ENCODE peak calls at places on chromosome 22, in six cellular contexts. One of them, this sample, is unnamed.

GRCh38 chr22:21989049-21989448 is 6.5 kb upstream of the TOP3B start:
- DNase-seq in H1: no peak
- DNase-seq in fibroblast of pulmonary artery: no peak
- DNase-seq in cardiac fibroblast: no peak
- DNase-seq in A549: no peak
- DNase-seq in fibroblast of the aortic adventitia: no peak
- DNase-seq in this sample: no peak

GRCh38 chr22:50481440-50482106 is at the start of gene ADM2:
- DNase-seq in fibroblast of pulmonary artery: no peak
- DNase-seq in A549: no peak
- DNase-seq in H1: peak; percentile 89
- DNase-seq in cardiac fibroblast: peak; percentile 26
- DNase-seq in fibroblast of the aortic adventitia: peak; percentile 39
- DNase-seq in this sample: no peak

GRCh38 chr22:30823015-30823370 is 128.3 kb downstream of the OSBP2 start:
- DNase-seq in fibroblast of pulmonary artery: no peak
- DNase-seq in cardiac fibroblast: no peak
- DNase-seq in H1: no peak
- DNase-seq in A549: no peak
- DNase-seq in fibroblast of the aortic adventitia: no peak
- DNase-seq in this sample: no peak

GRCh38 chr22:19663821-19664325 is 50.4 kb upstream of the SEPTIN5 start:
- DNase-seq in fibroblast of pulmonary artery: peak; percentile 70
- DNase-seq in H1: peak; percentile 50
- DNase-seq in A549: no peak
- DNase-seq in cardiac fibroblast: peak; percentile 67
- DNase-seq in fibroblast of the aortic adventitia: peak; percentile 74
- DNase-seq in this sample: no peak

GRCh38 chr22:19604711-19605268 is 80.6 kb upstream of the CLDN5 start:
- DNase-seq in H1: no peak
- DNase-seq in fibroblast of the aortic adventitia: no peak
- DNase-seq in cardiac fibroblast: no peak
- DNase-seq in fibroblast of pulmonary artery: no peak
- DNase-seq in A549: no peak
- DNase-seq in this sample: no peak

GRCh38 chr22:21968452-21969129 is 14.0 kb downstream of the TOP3B start:
- DNase-seq in H1: no peak
- DNase-seq in fibroblast of pulmonary artery: no peak
- DNase-seq in fibroblast of the aortic adventitia: no peak
- DNase-seq in A549: no peak
- DNase-seq in cardiac fibroblast: no peak
- DNase-seq in this sample: no peak

GRCh38 chr22:26648761-26649363 is 8.5 kb upstream of the MIAT start:
- DNase-seq in fibroblast of the aortic adventitia: no peak
- DNase-seq in A549: no peak
- DNase-seq in cardiac fibroblast: peak; percentile 89
- DNase-seq in H1: no peak
- DNase-seq in fibroblast of pulmonary artery: no peak
- DNase-seq in this sample: no peak

GRCh38 chr22:50225200-50225969 is 19.4 kb downstream of the TUBGCP6 start:
- DNase-seq in cardiac fibroblast: no peak
- DNase-seq in A549: no peak
- DNase-seq in fibroblast of pulmonary artery: no peak
- DNase-seq in fibroblast of the aortic adventitia: no peak
- DNase-seq in H1: no peak
- DNase-seq in this sample: no peak

GRCh38 chr22:48973694-48974041 is 854.0 kb downstream of the BRD1 start:
- DNase-seq in fibroblast of pulmonary artery: no peak
- DNase-seq in H1: peak; percentile 33
- DNase-seq in cardiac fibroblast: no peak
- DNase-seq in fibroblast of the aortic adventitia: no peak
- DNase-seq in A549: no peak
- DNase-seq in this sample: no peak

GRCh38 chr22:19896665-19897355 is 42.1 kb upstream of the GNB1L start:
- DNase-seq in H1: no peak
- DNase-seq in A549: no peak
- DNase-seq in fibroblast of the aortic adventitia: no peak
- DNase-seq in cardiac fibroblast: no peak
- DNase-seq in fibroblast of pulmonary artery: no peak
- DNase-seq in this sample: no peak

GRCh38 chr22:26610072-26610958 is 7.5 kb downstream of the CRYBB1 start:
- DNase-seq in fibroblast of the aortic adventitia: peak; percentile 83
- DNase-seq in H1: no peak
- DNase-seq in fibroblast of pulmonary artery: peak; percentile 87
- DNase-seq in A549: no peak
- DNase-seq in cardiac fibroblast: peak; percentile 86
- DNase-seq in this sample: peak; percentile 78

GRCh38 chr22:31626427-31627150 is 35.4 kb downstream of the PISD start:
- DNase-seq in A549: no peak
- DNase-seq in H1: no peak
- DNase-seq in fibroblast of the aortic adventitia: peak; percentile 71
- DNase-seq in cardiac fibroblast: peak; percentile 68
- DNase-seq in fibroblast of pulmonary artery: peak; percentile 37
- DNase-seq in this sample: no peak

GRCh38 chr22:48737461-48738203 is 1090.0 kb downstream of the BRD1 start:
- DNase-seq in cardiac fibroblast: no peak
- DNase-seq in H1: no peak
- DNase-seq in fibroblast of the aortic adventitia: no peak
- DNase-seq in fibroblast of pulmonary artery: no peak
- DNase-seq in A549: no peak
- DNase-seq in this sample: no peak

GRCh38 chr22:19663286-19663815 is 51.0 kb upstream of the SEPTIN5 start:
- DNase-seq in fibroblast of pulmonary artery: peak; percentile 76
- DNase-seq in H1: no peak
- DNase-seq in A549: no peak
- DNase-seq in cardiac fibroblast: peak; percentile 86
- DNase-seq in fibroblast of the aortic adventitia: peak; percentile 95
- DNase-seq in this sample: peak; percentile 73

GRCh38 chr22:44531487-44531886 is 33.5 kb upstream of the RTL6 start:
- DNase-seq in cardiac fibroblast: no peak
- DNase-seq in fibroblast of the aortic adventitia: peak; percentile 37
- DNase-seq in fibroblast of pulmonary artery: no peak
- DNase-seq in A549: no peak
- DNase-seq in H1: no peak
- DNase-seq in this sample: no peak

GRCh38 chr22:30208631-30209603 is 37.6 kb downstream of the LIF start:
- DNase-seq in fibroblast of pulmonary artery: peak; percentile 94
- DNase-seq in A549: peak; percentile 71
- DNase-seq in H1: no peak
- DNase-seq in cardiac fibroblast: peak; percentile 94
- DNase-seq in fibroblast of the aortic adventitia: peak; percentile 99
- DNase-seq in this sample: no peak

GRCh38 chr22:24107668-24108067 is 73.6 kb upstream of the SUSD2 start:
- DNase-seq in A549: no peak
- DNase-seq in fibroblast of pulmonary artery: peak; percentile 89
- DNase-seq in H1: no peak
- DNase-seq in fibroblast of the aortic adventitia: peak; percentile 95
- DNase-seq in cardiac fibroblast: peak; percentile 92
- DNase-seq in this sample: peak; percentile 59

GRCh38 chr22:45889539-45890350 is 87.2 kb downstream of the WNT7B start:
- DNase-seq in fibroblast of the aortic adventitia: no peak
- DNase-seq in H1: no peak
- DNase-seq in A549: no peak
- DNase-seq in fibroblast of pulmonary artery: no peak
- DNase-seq in cardiac fibroblast: peak; percentile 15
- DNase-seq in this sample: no peak
- H3K4me3 ChIP-seq in fibroblast of the aortic adventitia: no peak overlapping the region
- H3K4me3 ChIP-seq in H1: no peak overlapping the region
- H3K4me3 ChIP-seq in A549: no peak overlapping the region
- H3K4me3 ChIP-seq in fibroblast of pulmonary artery: no peak overlapping the region
- H3K4me3 ChIP-seq in cardiac fibroblast: no peak overlapping the region
- H3K4me3 ChIP-seq in this sample: no peak overlapping the region

GRCh38 chr22:27697888-27698287 is 103.7 kb downstream of the MN1 start:
- DNase-seq in cardiac fibroblast: no peak
- DNase-seq in A549: no peak
- DNase-seq in fibroblast of pulmonary artery: no peak
- DNase-seq in H1: no peak
- DNase-seq in fibroblast of the aortic adventitia: no peak
- DNase-seq in this sample: no peak

GRCh38 chr22:27687984-27688545 is 113.5 kb downstream of the MN1 start:
- DNase-seq in fibroblast of the aortic adventitia: no peak
- DNase-seq in fibroblast of pulmonary artery: no peak
- DNase-seq in cardiac fibroblast: no peak
- DNase-seq in A549: peak; percentile 31
- DNase-seq in H1: no peak
- DNase-seq in this sample: no peak

GRCh38 chr22:27689664-27690063 is 111.9 kb downstream of the MN1 start:
- DNase-seq in fibroblast of the aortic adventitia: no peak
- DNase-seq in A549: no peak
- DNase-seq in H1: no peak
- DNase-seq in cardiac fibroblast: no peak
- DNase-seq in fibroblast of pulmonary artery: no peak
- DNase-seq in this sample: no peak

GRCh38 chr22:27690596-27690995 is 111.0 kb downstream of the MN1 start:
- DNase-seq in fibroblast of the aortic adventitia: no peak
- DNase-seq in H1: no peak
- DNase-seq in A549: no peak
- DNase-seq in fibroblast of pulmonary artery: no peak
- DNase-seq in cardiac fibroblast: no peak
- DNase-seq in this sample: no peak

DNA sequence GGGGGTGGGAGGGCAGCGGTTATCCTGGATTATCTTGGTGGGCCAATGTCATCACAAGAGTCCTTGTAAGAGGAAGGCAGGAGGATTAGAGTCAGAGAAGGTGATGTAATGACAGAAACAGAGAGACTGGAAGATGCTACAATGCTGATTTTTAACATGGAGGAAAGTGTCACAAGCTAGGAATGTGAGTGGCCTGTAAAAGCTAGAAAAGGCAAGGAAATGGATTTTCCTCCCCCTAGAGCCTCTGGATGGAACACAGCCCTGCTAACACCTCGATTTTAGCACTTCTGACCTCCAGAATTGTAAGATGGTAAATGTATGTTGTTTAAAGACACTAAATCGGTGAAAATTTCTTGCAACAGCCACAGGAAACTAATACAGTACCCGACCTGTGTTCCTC is 109.3 kb downstream of the MN1 start:
- DNase-seq in cardiac fibroblast: no peak
- DNase-seq in fibroblast of the aortic adventitia: peak; percentile 42
- DNase-seq in fibroblast of pulmonary artery: no peak
- DNase-seq in H1: no peak
- DNase-seq in A549: no peak
- DNase-seq in this sample: no peak
- TF ChIP-seq CTCF in cardiac fibroblast: peak; percentile 21
- TF ChIP-seq CTCF in fibroblast of the aortic adventitia: no peak
- TF ChIP-seq CTCF in fibroblast of pulmonary artery: no peak
- TF ChIP-seq CTCF in H1: no peak
- TF ChIP-seq CTCF in A549: no peak
- TF ChIP-seq CTCF in this sample: no peak

DNA sequence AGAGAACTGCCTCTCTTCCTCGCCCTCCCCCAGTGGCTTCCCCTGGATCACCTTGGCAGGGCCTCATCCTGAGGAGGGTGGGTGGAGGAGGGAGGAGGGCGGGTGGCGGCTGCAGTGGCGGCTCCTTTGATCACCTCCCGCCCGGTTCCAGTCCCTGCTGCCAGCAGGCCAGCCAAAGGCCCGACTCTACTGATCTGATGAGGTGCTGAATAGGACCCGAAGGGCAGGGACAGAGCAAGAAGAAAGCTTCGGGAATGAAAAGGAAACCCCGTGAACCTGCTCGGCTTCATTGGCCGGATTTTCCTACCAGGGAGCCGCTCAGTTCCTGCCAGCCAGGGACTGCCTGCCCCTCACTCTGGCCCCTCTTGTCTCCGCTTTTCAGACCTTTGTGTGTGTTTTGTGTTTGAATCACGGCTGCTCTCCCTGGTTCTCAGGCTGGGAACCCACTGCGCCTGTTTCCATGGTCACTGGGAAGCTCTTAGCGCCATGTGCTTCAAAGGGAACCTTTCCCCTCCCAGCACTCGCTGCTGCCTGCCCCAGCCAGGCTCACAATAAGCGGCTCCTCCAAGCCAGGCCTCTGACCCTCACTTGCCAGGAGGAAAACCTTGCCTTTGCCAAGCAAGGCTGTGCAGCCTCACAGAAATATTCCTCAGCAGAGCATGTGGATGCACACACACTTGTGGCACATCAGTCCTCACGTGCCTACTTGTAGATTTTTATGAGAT is 56.8 kb downstream of the C22orf31 start:
- DNase-seq in fibroblast of the aortic adventitia: peak; percentile 34
- DNase-seq in cardiac fibroblast: no peak
- DNase-seq in fibroblast of pulmonary artery: no peak
- DNase-seq in H1: peak; percentile 75
- DNase-seq in A549: no peak
- DNase-seq in this sample: no peak
- H3K4me3 ChIP-seq in fibroblast of the aortic adventitia: no peak overlapping the region
- H3K4me3 ChIP-seq in cardiac fibroblast: no peak overlapping the region
- H3K4me3 ChIP-seq in fibroblast of pulmonary artery: no peak overlapping the region
- H3K4me3 ChIP-seq in H1: peak overlapping the region; percentile 46
- H3K4me3 ChIP-seq in A549: no peak overlapping the region
- H3K4me3 ChIP-seq in this sample: no peak overlapping the region

GRCh38 chr22:40347300-40347699 is 1.0 kb downstream of the ADSL start:
- DNase-seq in H1: no peak
- DNase-seq in cardiac fibroblast: no peak
- DNase-seq in fibroblast of pulmonary artery: no peak
- DNase-seq in fibroblast of the aortic adventitia: no peak
- DNase-seq in A549: no peak
- DNase-seq in this sample: no peak

GRCh38 chr22:40346178-40347064 is at the start of gene ADSL:
- DNase-seq in A549: peak; percentile 82
- DNase-seq in fibroblast of the aortic adventitia: peak; percentile 78
- DNase-seq in cardiac fibroblast: peak; percentile 87
- DNase-seq in fibroblast of pulmonary artery: peak; percentile 83
- DNase-seq in H1: peak; percentile 91
- DNase-seq in this sample: no peak

GRCh38 chr22:40345801-40346177 is 511 bp upstream of the ADSL start:
- DNase-seq in fibroblast of the aortic adventitia: no peak
- DNase-seq in cardiac fibroblast: peak; percentile 39
- DNase-seq in A549: no peak
- DNase-seq in H1: peak; percentile 55
- DNase-seq in fibroblast of pulmonary artery: peak; percentile 27
- DNase-seq in this sample: no peak

GRCh38 chr22:40345271-40345670 is 1.0 kb upstream of the ADSL start:
- DNase-seq in fibroblast of pulmonary artery: peak; percentile 14
- DNase-seq in fibroblast of the aortic adventitia: peak; percentile 16
- DNase-seq in cardiac fibroblast: peak; percentile 14
- DNase-seq in H1: no peak
- DNase-seq in A549: no peak
- DNase-seq in this sample: no peak

GRCh38 chr22:40348025-40348658 is 1.8 kb downstream of the ADSL start:
- DNase-seq in cardiac fibroblast: peak; percentile 80
- DNase-seq in A549: peak; percentile 57
- DNase-seq in H1: no peak
- DNase-seq in fibroblast of pulmonary artery: peak; percentile 75
- DNase-seq in fibroblast of the aortic adventitia: peak; percentile 73
- DNase-seq in this sample: no peak
- TF ChIP-seq CTCF in cardiac fibroblast: peak; percentile 85
- TF ChIP-seq CTCF in A549: peak; percentile 70
- TF ChIP-seq CTCF in H1: peak; percentile 80
- TF ChIP-seq CTCF in fibroblast of pulmonary artery: peak; percentile 88
- TF ChIP-seq CTCF in fibroblast of the aortic adventitia: peak; percentile 90
- TF ChIP-seq CTCF in this sample: peak; percentile 81